ENCODE peak calls at places on chromosomes 3 and 15, in ten cellular contexts. M, R, N, E, P, K, D, T, L and W are unnamed samples.

GRCh38 chr3:130906374-130906995 is 12.6 kb downstream of the ATP2C1 start:
- DNase-seq in K (no peak), L (no peak), T (no peak), E (no peak), D (no peak), M (peak; percentile 95), R (no peak), P (no peak), N (no peak), W (no peak)

GRCh38 chr3:189260556-189261493 is 89.1 kb downstream of the TPRG1 start:
- DNase-seq in T (peak; percentile 66), P (no peak), L (no peak), R (no peak), K (no peak), N (no peak), D (no peak), E (no peak), M (no peak), W (no peak)

GRCh38 chr15:39195988-39196486 is 384.8 kb upstream of the THBS1 start:
- DNase-seq in E (peak; percentile 86), M (peak; percentile 100), N (no peak), L (no peak), K (no peak), T (no peak), P (no peak), D (no peak), R (no peak), W (no peak)

GRCh38 chr15:92603743-92604470 is 51.7 kb downstream of the FAM174B start:
- DNase-seq in D (no peak), K (no peak), T (no peak), E (no peak), R (no peak), P (no peak), M (peak; percentile 38), L (no peak), N (no peak), W (no peak)

GRCh38 chr3:62688050-62688449 is 187.2 kb downstream of the CADPS start:
- DNase-seq in R (no peak), L (no peak), N (no peak), T (no peak), E (no peak), M (peak; percentile 7), K (no peak), D (no peak), P (no peak), W (no peak)

GRCh38 chr3:170346481-170347125 is 10.9 kb upstream of the SKIL start:
- DNase-seq in R (no peak), N (no peak), L (no peak), E (no peak), M (peak; percentile 93), D (no peak), T (no peak), P (no peak), K (no peak), W (no peak)

GRCh38 chr3:11570789-11571495 is 72.8 kb downstream of the VGLL4 start:
- DNase-seq in M (no peak), N (no peak), D (no peak), R (no peak), P (no peak), L (no peak), T (no peak), E (no peak), K (no peak), W (no peak)

GRCh38 chr3:40070816-40071215 is 238.7 kb upstream of the EIF1B start:
- DNase-seq in P (no peak), K (no peak), D (no peak), M (no peak), N (no peak), R (no peak), T (no peak), L (no peak), E (no peak), W (no peak)

GRCh38 chr3:179179979-179180758 is 32.0 kb downstream of the PIK3CA start:
- DNase-seq in N (no peak), D (peak; percentile 29), L (no peak), P (no peak), E (no peak), K (no peak), T (no peak), R (no peak), M (peak; percentile 67), W (no peak)

GRCh38 chr3:46440531-46441294 is 24.0 kb downstream of the LTF start:
- DNase-seq in R (peak; percentile 43), D (peak; percentile 54), E (no peak), N (peak; percentile 42), K (no peak), M (no peak), L (peak; percentile 39), P (no peak), T (no peak), W (no peak)

GRCh38 chr3:40137586-40138295 is 171.8 kb upstream of the EIF1B start:
- DNase-seq in R (no peak), D (no peak), N (no peak), P (no peak), K (no peak), E (no peak), L (no peak), M (peak; percentile 37), T (no peak), W (no peak)

GRCh38 chr3:154217663-154218062 is 96.5 kb downstream of the ARHGEF26 start:
- DNase-seq in E (no peak), N (no peak), D (no peak), L (no peak), K (no peak), M (no peak), R (no peak), P (no peak), T (no peak), W (no peak)

GRCh38 chr15:61582092-61582491 is 353.0 kb upstream of the RORA start:
- DNase-seq in N (no peak), R (no peak), K (no peak), T (no peak), D (no peak), M (no peak), P (no peak), L (no peak), E (no peak), W (no peak)

GRCh38 chr15:72155021-72155621 is 36.9 kb downstream of the SENP8 start:
- DNase-seq in R (no peak), K (no peak), M (peak; percentile 71), E (peak; percentile 92), L (no peak), N (peak; percentile 82), P (peak; percentile 36), T (peak; percentile 75), D (no peak), W (no peak)

GRCh38 chr3:184260571-184261269 is 633 bp downstream of the CAMK2N2 start:
- DNase-seq in P (no peak), M (no peak), R (no peak), T (no peak), K (no peak), N (peak; percentile 44), E (no peak), D (no peak), L (no peak), W (no peak)

GRCh38 chr15:56524915-56525314 is 60.0 kb upstream of the MNS1 start:
- DNase-seq in N (peak; percentile 84), D (no peak), M (peak; percentile 85), P (no peak), L (no peak), K (no peak), R (no peak), E (no peak), T (no peak), W (no peak)

GRCh38 chr15:31344824-31345605 is 18.4 kb downstream of the KLF13 start:
- DNase-seq in T (peak; percentile 72), D (peak; percentile 67), L (no peak), K (no peak), P (no peak), R (peak; percentile 54), N (peak; percentile 52), E (no peak), M (no peak), W (no peak)

GRCh38 chr3:111577798-111578685 is 17.1 kb downstream of the ZBED2 start:
- DNase-seq in T (no peak), P (no peak), R (no peak), E (peak; percentile 40), L (no peak), K (no peak), D (peak; percentile 44), N (peak; percentile 1), M (peak; percentile 91), W (no peak)

GRCh38 chr3:184261270-184262165 is at the start of gene CAMK2N2:
- DNase-seq in T (peak; percentile 46), P (peak; percentile 32), M (peak; percentile 81), N (peak; percentile 91), D (peak; percentile 86), E (peak; percentile 78), R (no peak), L (peak; percentile 21), K (no peak), W (peak; percentile 47)

GRCh38 chr3:99753268-99753975 is 64.2 kb upstream of the CMSS1 start:
- DNase-seq in E (peak; percentile 39), N (peak; percentile 16), R (no peak), K (no peak), D (peak; percentile 18), T (no peak), L (no peak), M (peak; percentile 76), P (no peak), W (peak; percentile 20)

GRCh38 chr15:38461089-38461833 is 7.3 kb downstream of the FAM98B start:
- DNase-seq in E (no peak), K (no peak), D (peak; percentile 45), M (peak; percentile 18), T (no peak), N (no peak), P (no peak), R (no peak), L (no peak), W (no peak)

GRCh38 chr3:136195258-136196063 is 674 bp downstream of the MSL2 start:
- DNase-seq in D (peak; percentile 86), M (peak; percentile 60), L (peak; percentile 19), T (peak; percentile 58), N (peak; percentile 62), E (peak; percentile 55), R (peak; percentile 87), K (peak; percentile 50), P (peak; percentile 88), W (peak; percentile 83)

GRCh38 chr3:63679181-63679580 is 26.7 kb downstream of the SNTN start:
- DNase-seq in E (no peak), M (no peak), N (no peak), P (no peak), R (no peak), K (no peak), D (no peak), T (no peak), L (no peak), W (no peak)

GRCh38 chr3:79761441-79761840 is 6.4 kb downstream of the ROBO1 start:
- DNase-seq in P (no peak), E (no peak), L (no peak), D (no peak), R (no peak), N (no peak), T (no peak), K (no peak), M (no peak), W (no peak)

GRCh38 chr3:29186982-29187718 is 93.7 kb upstream of the RBMS3 start:
- DNase-seq in D (no peak), P (no peak), R (no peak), E (no peak), M (peak; percentile 94), T (no peak), N (peak; percentile 67), L (no peak), K (no peak), W (no peak)

GRCh38 chr3:174253940-174254339 is 605.2 kb upstream of the NAALADL2 start:
- DNase-seq in N (no peak), P (no peak), M (no peak), T (no peak), E (no peak), R (no peak), D (no peak), K (no peak), L (no peak), W (no peak)